ENCODE peak calls at places on chromosomes 16 and 17, in nine cellular contexts. One of them, this sample, is unnamed.

GRCh38 chr17:19939993-19940721 is 37.5 kb downstream of the AKAP10 start:
- DNase-seq in heart left ventricle: no peak
- DNase-seq in fibroblast of pulmonary artery: no peak
- DNase-seq in colonic mucosa: no peak
- DNase-seq in CD4-positive, alpha-beta memory T cell: no peak
- DNase-seq in ovary: no peak
- DNase-seq in foreskin fibroblast: no peak
- DNase-seq in NT2/D1: no peak
- DNase-seq in upper lobe of right lung: no peak
- DNase-seq in this sample: no peak

GRCh38 chr17:3012926-3013581 is 50.4 kb downstream of the OR1D5 start:
- DNase-seq in heart left ventricle: peak; percentile 62
- DNase-seq in fibroblast of pulmonary artery: peak; percentile 74
- DNase-seq in colonic mucosa: peak; percentile 68
- DNase-seq in CD4-positive, alpha-beta memory T cell: peak; percentile 27
- DNase-seq in ovary: peak; percentile 53
- DNase-seq in foreskin fibroblast: peak; percentile 36
- DNase-seq in NT2/D1: peak; percentile 33
- DNase-seq in upper lobe of right lung: peak; percentile 73
- DNase-seq in this sample: no peak

GRCh38 chr17:73936908-73937627 is 266.4 kb upstream of the RPL38 start:
- DNase-seq in heart left ventricle: no peak
- DNase-seq in fibroblast of pulmonary artery: no peak
- DNase-seq in colonic mucosa: no peak
- DNase-seq in CD4-positive, alpha-beta memory T cell: no peak
- DNase-seq in ovary: no peak
- DNase-seq in foreskin fibroblast: no peak
- DNase-seq in NT2/D1: no peak
- DNase-seq in upper lobe of right lung: no peak
- DNase-seq in this sample: no peak

GRCh38 chr16:19128454-19129210 is 14.9 kb downstream of the ITPRIPL2 start:
- DNase-seq in heart left ventricle: no peak
- DNase-seq in fibroblast of pulmonary artery: no peak
- DNase-seq in colonic mucosa: no peak
- DNase-seq in CD4-positive, alpha-beta memory T cell: no peak
- DNase-seq in ovary: no peak
- DNase-seq in foreskin fibroblast: no peak
- DNase-seq in NT2/D1: no peak
- DNase-seq in upper lobe of right lung: no peak
- DNase-seq in this sample: no peak

GRCh38 chr17:66260688-66261087 is 31.5 kb upstream of the APOH start:
- DNase-seq in heart left ventricle: no peak
- DNase-seq in fibroblast of pulmonary artery: no peak
- DNase-seq in colonic mucosa: no peak
- DNase-seq in CD4-positive, alpha-beta memory T cell: no peak
- DNase-seq in ovary: no peak
- DNase-seq in foreskin fibroblast: no peak
- DNase-seq in NT2/D1: no peak
- DNase-seq in upper lobe of right lung: no peak
- DNase-seq in this sample: no peak

GRCh38 chr16:9484901-9485300 is 393.5 kb downstream of the HAPSTR1 start:
- DNase-seq in heart left ventricle: no peak
- DNase-seq in fibroblast of pulmonary artery: no peak
- DNase-seq in colonic mucosa: no peak
- DNase-seq in CD4-positive, alpha-beta memory T cell: no peak
- DNase-seq in ovary: no peak
- DNase-seq in foreskin fibroblast: no peak
- DNase-seq in NT2/D1: no peak
- DNase-seq in upper lobe of right lung: no peak
- DNase-seq in this sample: no peak

GRCh38 chr16:48905632-48906031 is 295.7 kb upstream of the N4BP1 start:
- DNase-seq in heart left ventricle: no peak
- DNase-seq in fibroblast of pulmonary artery: no peak
- DNase-seq in colonic mucosa: no peak
- DNase-seq in CD4-positive, alpha-beta memory T cell: no peak
- DNase-seq in ovary: no peak
- DNase-seq in foreskin fibroblast: no peak
- DNase-seq in NT2/D1: no peak
- DNase-seq in upper lobe of right lung: no peak
- DNase-seq in this sample: no peak

GRCh38 chr16:84929421-84930297 is 81.7 kb downstream of the ZDHHC7 start:
- DNase-seq in heart left ventricle: peak; percentile 59
- DNase-seq in fibroblast of pulmonary artery: peak; percentile 25
- DNase-seq in colonic mucosa: no peak
- DNase-seq in CD4-positive, alpha-beta memory T cell: no peak
- DNase-seq in ovary: peak; percentile 69
- DNase-seq in foreskin fibroblast: no peak
- DNase-seq in NT2/D1: no peak
- DNase-seq in upper lobe of right lung: no peak
- DNase-seq in this sample: no peak

GRCh38 chr16:17130733-17131132 is 340.0 kb downstream of the XYLT1 start:
- DNase-seq in heart left ventricle: no peak
- DNase-seq in fibroblast of pulmonary artery: no peak
- DNase-seq in colonic mucosa: no peak
- DNase-seq in CD4-positive, alpha-beta memory T cell: no peak
- DNase-seq in ovary: no peak
- DNase-seq in foreskin fibroblast: no peak
- DNase-seq in NT2/D1: no peak
- DNase-seq in upper lobe of right lung: no peak
- DNase-seq in this sample: no peak

GRCh38 chr16:17135439-17135838 is 335.3 kb downstream of the XYLT1 start:
- DNase-seq in heart left ventricle: no peak
- DNase-seq in fibroblast of pulmonary artery: no peak
- DNase-seq in colonic mucosa: no peak
- DNase-seq in CD4-positive, alpha-beta memory T cell: no peak
- DNase-seq in ovary: no peak
- DNase-seq in foreskin fibroblast: no peak
- DNase-seq in NT2/D1: no peak
- DNase-seq in upper lobe of right lung: no peak
- DNase-seq in this sample: no peak

GRCh38 chr16:17134586-17134985 is 336.2 kb downstream of the XYLT1 start:
- DNase-seq in heart left ventricle: no peak
- DNase-seq in fibroblast of pulmonary artery: no peak
- DNase-seq in colonic mucosa: no peak
- DNase-seq in CD4-positive, alpha-beta memory T cell: no peak
- DNase-seq in ovary: no peak
- DNase-seq in foreskin fibroblast: no peak
- DNase-seq in NT2/D1: no peak
- DNase-seq in upper lobe of right lung: no peak
- DNase-seq in this sample: no peak

GRCh38 chr16:17131351-17131750 is 339.4 kb downstream of the XYLT1 start:
- DNase-seq in heart left ventricle: no peak
- DNase-seq in fibroblast of pulmonary artery: no peak
- DNase-seq in colonic mucosa: no peak
- DNase-seq in CD4-positive, alpha-beta memory T cell: no peak
- DNase-seq in ovary: no peak
- DNase-seq in foreskin fibroblast: no peak
- DNase-seq in NT2/D1: no peak
- DNase-seq in upper lobe of right lung: no peak
- DNase-seq in this sample: no peak

GRCh38 chr16:17133851-17134250 is 336.9 kb downstream of the XYLT1 start:
- DNase-seq in heart left ventricle: no peak
- DNase-seq in fibroblast of pulmonary artery: no peak
- DNase-seq in colonic mucosa: no peak
- DNase-seq in CD4-positive, alpha-beta memory T cell: no peak
- DNase-seq in ovary: no peak
- DNase-seq in foreskin fibroblast: no peak
- DNase-seq in NT2/D1: no peak
- DNase-seq in upper lobe of right lung: no peak
- DNase-seq in this sample: no peak
- H3K4me3 ChIP-seq in heart left ventricle: no peak overlapping the region
- H3K4me3 ChIP-seq in fibroblast of pulmonary artery: no peak overlapping the region
- H3K4me3 ChIP-seq in colonic mucosa: no peak overlapping the region
- H3K4me3 ChIP-seq in CD4-positive, alpha-beta memory T cell: no peak overlapping the region
- H3K4me3 ChIP-seq in ovary: no peak overlapping the region
- H3K4me3 ChIP-seq in foreskin fibroblast: no peak overlapping the region
- H3K4me3 ChIP-seq in NT2/D1: no peak overlapping the region
- H3K4me3 ChIP-seq in upper lobe of right lung: no peak overlapping the region
- H3K4me3 ChIP-seq in this sample: no peak overlapping the region

DNA sequence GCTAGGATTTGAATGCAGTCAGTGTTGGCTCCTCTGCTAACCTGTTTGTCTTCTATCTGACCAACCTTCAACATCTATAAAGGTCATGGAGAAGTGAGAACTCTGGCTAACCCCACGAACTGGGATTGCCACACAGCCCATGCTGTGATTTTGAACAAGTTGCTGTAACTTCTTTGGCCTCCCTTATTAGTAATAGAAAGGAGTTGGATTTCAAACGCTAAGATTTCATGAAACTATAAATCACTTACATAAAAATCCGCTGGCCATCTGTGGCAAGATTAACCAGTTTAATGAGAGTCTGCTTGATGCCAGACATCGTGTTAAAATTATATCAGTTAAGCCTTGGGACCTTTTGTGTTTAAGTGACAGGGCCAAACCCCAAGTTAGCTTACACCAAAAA is 53.4 kb downstream of the HSD17B2 start:
- DNase-seq in heart left ventricle: no peak
- DNase-seq in fibroblast of pulmonary artery: no peak
- DNase-seq in colonic mucosa: no peak
- DNase-seq in CD4-positive, alpha-beta memory T cell: no peak
- DNase-seq in ovary: no peak
- DNase-seq in foreskin fibroblast: peak; percentile 47
- DNase-seq in NT2/D1: no peak
- DNase-seq in upper lobe of right lung: no peak
- DNase-seq in this sample: no peak
- H3K4me3 ChIP-seq in heart left ventricle: no peak overlapping the region
- H3K4me3 ChIP-seq in fibroblast of pulmonary artery: no peak overlapping the region
- H3K4me3 ChIP-seq in colonic mucosa: no peak overlapping the region
- H3K4me3 ChIP-seq in CD4-positive, alpha-beta memory T cell: no peak overlapping the region
- H3K4me3 ChIP-seq in ovary: no peak overlapping the region
- H3K4me3 ChIP-seq in foreskin fibroblast: no peak overlapping the region
- H3K4me3 ChIP-seq in NT2/D1: no peak overlapping the region
- H3K4me3 ChIP-seq in upper lobe of right lung: no peak overlapping the region
- H3K4me3 ChIP-seq in this sample: no peak overlapping the region

GRCh38 chr17:62870581-62870964 is 62.5 kb upstream of the MARCHF10 start:
- DNase-seq in heart left ventricle: no peak
- DNase-seq in fibroblast of pulmonary artery: no peak
- DNase-seq in colonic mucosa: no peak
- DNase-seq in CD4-positive, alpha-beta memory T cell: no peak
- DNase-seq in ovary: no peak
- DNase-seq in foreskin fibroblast: no peak
- DNase-seq in NT2/D1: peak; percentile 8
- DNase-seq in upper lobe of right lung: no peak
- DNase-seq in this sample: no peak
- H3K4me3 ChIP-seq in heart left ventricle: no peak overlapping the region
- H3K4me3 ChIP-seq in fibroblast of pulmonary artery: no peak overlapping the region
- H3K4me3 ChIP-seq in colonic mucosa: no peak overlapping the region
- H3K4me3 ChIP-seq in CD4-positive, alpha-beta memory T cell: no peak overlapping the region
- H3K4me3 ChIP-seq in ovary: no peak overlapping the region
- H3K4me3 ChIP-seq in foreskin fibroblast: peak overlapping the region; percentile 8
- H3K4me3 ChIP-seq in NT2/D1: no peak overlapping the region
- H3K4me3 ChIP-seq in upper lobe of right lung: no peak overlapping the region
- H3K4me3 ChIP-seq in this sample: no peak overlapping the region

GRCh38 chr17:32141690-32142037 is 638 bp upstream of the RHOT1 start:
- DNase-seq in heart left ventricle: no peak
- DNase-seq in fibroblast of pulmonary artery: no peak
- DNase-seq in colonic mucosa: no peak
- DNase-seq in CD4-positive, alpha-beta memory T cell: no peak
- DNase-seq in ovary: no peak
- DNase-seq in foreskin fibroblast: no peak
- DNase-seq in NT2/D1: no peak
- DNase-seq in upper lobe of right lung: no peak
- DNase-seq in this sample: no peak
- H3K4me3 ChIP-seq in heart left ventricle: peak overlapping the region; percentile 80
- H3K4me3 ChIP-seq in fibroblast of pulmonary artery: peak overlapping the region; percentile 97
- H3K4me3 ChIP-seq in colonic mucosa: peak overlapping the region; percentile 90
- H3K4me3 ChIP-seq in CD4-positive, alpha-beta memory T cell: peak overlapping the region; percentile 81
- H3K4me3 ChIP-seq in ovary: peak overlapping the region; percentile 68
- H3K4me3 ChIP-seq in foreskin fibroblast: peak overlapping the region; percentile 86
- H3K4me3 ChIP-seq in NT2/D1: peak overlapping the region; percentile 60
- H3K4me3 ChIP-seq in upper lobe of right lung: peak overlapping the region; percentile 91
- H3K4me3 ChIP-seq in this sample: peak overlapping the region; percentile 96

DNA sequence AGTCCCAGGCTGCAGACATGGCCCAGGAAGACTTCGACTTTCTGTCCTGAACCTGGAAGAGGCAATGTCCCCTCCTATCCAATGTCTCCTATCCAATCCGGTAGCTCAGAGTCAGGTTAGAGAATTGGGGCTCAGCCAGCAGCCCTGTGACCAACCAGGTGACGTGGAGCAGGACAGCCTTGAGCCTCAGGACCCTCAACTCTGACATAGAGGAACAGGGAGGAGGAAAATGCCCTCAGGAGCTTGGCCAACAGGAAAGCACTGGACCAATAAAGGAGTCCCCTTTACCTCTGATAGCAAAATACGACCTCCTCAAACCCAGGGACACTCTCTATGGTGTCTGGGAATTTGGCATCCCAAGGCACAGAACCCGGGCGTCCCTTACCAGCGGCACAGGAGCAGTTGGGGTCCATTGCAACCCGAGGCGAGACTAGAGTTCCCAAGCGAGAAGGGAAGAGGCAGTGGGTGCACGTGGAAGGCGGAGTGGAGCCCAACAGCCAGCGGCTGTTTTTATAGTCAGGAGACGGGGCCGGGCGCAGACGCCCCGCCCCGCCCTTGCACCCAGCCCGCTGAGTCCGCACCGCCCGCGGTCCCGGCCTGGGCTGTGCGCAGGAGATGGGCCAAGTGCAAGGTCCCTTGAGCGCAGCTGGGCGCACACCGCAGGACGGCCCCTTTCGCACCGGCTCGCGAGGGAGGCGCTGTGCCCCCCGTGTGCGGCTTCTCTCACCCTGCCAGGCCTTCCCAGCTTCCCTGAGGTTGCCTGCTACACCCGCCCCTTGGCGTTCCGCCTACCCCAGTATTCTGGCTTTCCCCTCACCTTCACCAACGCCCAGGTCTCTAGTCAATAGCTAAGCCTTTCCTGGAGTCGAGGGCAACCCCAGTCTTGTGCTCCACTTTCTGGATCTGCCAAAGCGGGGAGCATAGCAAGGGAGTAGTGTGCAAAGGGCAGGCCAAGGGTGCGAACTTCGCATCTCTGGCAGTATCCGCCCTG is at the start of gene MT1G:
- DNase-seq in heart left ventricle: peak; percentile 62
- DNase-seq in fibroblast of pulmonary artery: no peak
- DNase-seq in colonic mucosa: peak; percentile 80
- DNase-seq in CD4-positive, alpha-beta memory T cell: no peak
- DNase-seq in ovary: no peak
- DNase-seq in foreskin fibroblast: no peak
- DNase-seq in NT2/D1: no peak
- DNase-seq in upper lobe of right lung: peak; percentile 74
- DNase-seq in this sample: no peak
- H3K4me3 ChIP-seq in heart left ventricle: no peak within 1 kb of the TSS
- H3K4me3 ChIP-seq in fibroblast of pulmonary artery: no peak within 1 kb of the TSS
- H3K4me3 ChIP-seq in colonic mucosa: peak within 1 kb of the TSS; percentile 20
- H3K4me3 ChIP-seq in CD4-positive, alpha-beta memory T cell: no peak within 1 kb of the TSS
- H3K4me3 ChIP-seq in ovary: no peak within 1 kb of the TSS
- H3K4me3 ChIP-seq in foreskin fibroblast: no peak within 1 kb of the TSS
- H3K4me3 ChIP-seq in NT2/D1: no peak within 1 kb of the TSS
- H3K4me3 ChIP-seq in upper lobe of right lung: no peak within 1 kb of the TSS
- H3K4me3 ChIP-seq in this sample: no peak within 1 kb of the TSS